ENCODE peak calls at places on chromosome 5, in five cellular contexts. Z, Q, C, E and X are unnamed samples.

GRCh38 chr5:120055858-120056257 is 408.2 kb upstream of the PRR16 start:
- DNase-seq in Z (no peak), Q (no peak), C (no peak), E (no peak), X (no peak)

GRCh38 chr5:170907758-170908157 is 45.9 kb downstream of the RANBP17 start:
- DNase-seq in Z (no peak), Q (no peak), C (no peak), E (no peak), X (no peak)

GRCh38 chr5:111384220-111384619 is 128.1 kb downstream of the STARD4 start:
- DNase-seq in Z (no peak), Q (no peak), C (no peak), E (no peak), X (no peak)

GRCh38 chr5:177133845-177134652 is 476 bp downstream of the NSD1 start:
- DNase-seq in Z (peak; percentile 65), Q (peak; percentile 55), C (no peak), E (no peak), X (no peak)

GRCh38 chr5:154603978-154604679 is 126.1 kb upstream of the HAND1 start:
- DNase-seq in Z (no peak), Q (no peak), C (no peak), E (no peak), X (no peak)

GRCh38 chr5:153476767-153477166 is 13.7 kb upstream of the GRIA1 start:
- DNase-seq in Z (no peak), Q (no peak), C (no peak), E (no peak), X (peak; percentile 60)

GRCh38 chr5:53453898-53454837 is 26.3 kb upstream of the FST start:
- DNase-seq in Z (no peak), Q (no peak), C (no peak), E (no peak), X (no peak)

GRCh38 chr5:135599421-135600140 is 20.8 kb upstream of the CXCL14 start:
- DNase-seq in Z (no peak), Q (no peak), C (no peak), E (no peak), X (peak; percentile 66)

GRCh38 chr5:86838078-86838477 is 220.3 kb downstream of the COX7C start:
- DNase-seq in Z (no peak), Q (no peak), C (no peak), E (no peak), X (no peak)

GRCh38 chr5:55694152-55694830 is 17.8 kb downstream of the SLC38A9 start:
- DNase-seq in Z (no peak), Q (no peak), C (no peak), E (no peak), X (no peak)

GRCh38 chr5:83009408-83009807 is 67.8 kb downstream of the TMEM167A start:
- DNase-seq in Z (no peak), Q (no peak), C (no peak), E (no peak), X (no peak)